ENCODE peak calls at places on chromosomes 13 and 19, in four cellular contexts. One of them, this sample, is unnamed. For H3K36me3, the result is how much of the 10 kb centered on the place peaks cover.

GRCh38 chr13:30805603-30806011 is 70.3 kb downstream of the ALOX5AP start:
- DNase-seq in heart left ventricle: no peak
- DNase-seq in CD4-positive, alpha-beta memory T cell: no peak
- DNase-seq in CD8-positive, alpha-beta T cell: no peak
- DNase-seq in this sample: peak

GRCh38 chr13:92175330-92175729 is 776.9 kb downstream of the GPC5 start:
- DNase-seq in heart left ventricle: no peak
- DNase-seq in CD4-positive, alpha-beta memory T cell: no peak
- DNase-seq in CD8-positive, alpha-beta T cell: no peak
- DNase-seq in this sample: no peak

GRCh38 chr13:109746364-109746763 is 40.0 kb downstream of the IRS2 start:
- DNase-seq in heart left ventricle: no peak
- DNase-seq in CD4-positive, alpha-beta memory T cell: no peak
- DNase-seq in CD8-positive, alpha-beta T cell: no peak
- DNase-seq in this sample: no peak

GRCh38 chr13:27449081-27449603 is 1.2 kb downstream of the MTIF3 start:
- DNase-seq in heart left ventricle: no peak
- DNase-seq in CD4-positive, alpha-beta memory T cell: no peak
- DNase-seq in CD8-positive, alpha-beta T cell: no peak
- DNase-seq in this sample: no peak

GRCh38 chr19:55255618-55256423 is 3.0 kb downstream of the PPP6R1 start:
- DNase-seq in heart left ventricle: no peak
- DNase-seq in CD4-positive, alpha-beta memory T cell: peak
- DNase-seq in CD8-positive, alpha-beta T cell: peak
- DNase-seq in this sample: no peak

GRCh38 chr19:19751846-19752245 is 18.9 kb upstream of the ZNF14 start:
- DNase-seq in heart left ventricle: no peak
- DNase-seq in CD4-positive, alpha-beta memory T cell: no peak
- DNase-seq in CD8-positive, alpha-beta T cell: no peak
- DNase-seq in this sample: no peak

GRCh38 chr13:19020988-19021387 is 160.6 kb downstream of the TUBA3C start:
- DNase-seq in heart left ventricle: no peak
- DNase-seq in CD4-positive, alpha-beta memory T cell: no peak
- DNase-seq in CD8-positive, alpha-beta T cell: no peak
- DNase-seq in this sample: no peak

GRCh38 chr13:48500652-48501197 is 32.2 kb downstream of the RCBTB2 start:
- DNase-seq in heart left ventricle: no peak
- DNase-seq in CD4-positive, alpha-beta memory T cell: no peak
- DNase-seq in CD8-positive, alpha-beta T cell: no peak
- DNase-seq in this sample: no peak

GRCh38 chr13:54194233-54195024 is 1165.8 kb downstream of the OLFM4 start:
- DNase-seq in heart left ventricle: no peak
- DNase-seq in CD4-positive, alpha-beta memory T cell: no peak
- DNase-seq in CD8-positive, alpha-beta T cell: no peak
- DNase-seq in this sample: no peak

GRCh38 chr19:31083122-31083521 is 266.1 kb downstream of the TSHZ3 start:
- DNase-seq in heart left ventricle: no peak
- DNase-seq in CD4-positive, alpha-beta memory T cell: no peak
- DNase-seq in CD8-positive, alpha-beta T cell: no peak
- DNase-seq in this sample: no peak

GRCh38 chr19:45117167-45117594 is 24.2 kb downstream of the PPP1R37 start:
- DNase-seq in heart left ventricle: no peak
- DNase-seq in CD4-positive, alpha-beta memory T cell: peak
- DNase-seq in CD8-positive, alpha-beta T cell: no peak
- DNase-seq in this sample: no peak

GRCh38 chr13:44719857-44720671 is 143.9 kb upstream of the TSC22D1 start:
- DNase-seq in heart left ventricle: no peak
- DNase-seq in CD4-positive, alpha-beta memory T cell: no peak
- DNase-seq in CD8-positive, alpha-beta T cell: no peak
- DNase-seq in this sample: no peak

GRCh38 chr13:70391678-70392077 is 283.4 kb upstream of the KLHL1 start:
- DNase-seq in heart left ventricle: no peak
- DNase-seq in CD4-positive, alpha-beta memory T cell: no peak
- DNase-seq in CD8-positive, alpha-beta T cell: no peak
- DNase-seq in this sample: no peak

GRCh38 chr13:21949818-21950429 is 279.1 kb downstream of the FGF9 start:
- DNase-seq in heart left ventricle: no peak
- DNase-seq in CD4-positive, alpha-beta memory T cell: no peak
- DNase-seq in CD8-positive, alpha-beta T cell: no peak
- DNase-seq in this sample: no peak

GRCh38 chr13:66068683-66069082 is 1161.5 kb downstream of the PCDH9 start:
- DNase-seq in heart left ventricle: no peak
- DNase-seq in CD4-positive, alpha-beta memory T cell: no peak
- DNase-seq in CD8-positive, alpha-beta T cell: no peak
- DNase-seq in this sample: no peak

GRCh38 chr19:28242317-28242927 is 970.5 kb downstream of the UQCRFS1 start:
- DNase-seq in heart left ventricle: no peak
- DNase-seq in CD4-positive, alpha-beta memory T cell: no peak
- DNase-seq in CD8-positive, alpha-beta T cell: no peak
- DNase-seq in this sample: no peak

GRCh38 chr19:54275951-54276350 is 5.0 kb downstream of the LILRB2 start:
- DNase-seq in heart left ventricle: no peak
- DNase-seq in CD4-positive, alpha-beta memory T cell: no peak
- DNase-seq in CD8-positive, alpha-beta T cell: no peak
- DNase-seq in this sample: no peak

GRCh38 chr19:14106840-14107239 is 10.7 kb downstream of the PRKACA start:
- DNase-seq in heart left ventricle: peak
- DNase-seq in CD4-positive, alpha-beta memory T cell: no peak
- DNase-seq in CD8-positive, alpha-beta T cell: no peak
- DNase-seq in this sample: no peak

GRCh38 chr13:60617863-60618733 is 221.1 kb downstream of the TDRD3 start:
- DNase-seq in heart left ventricle: no peak
- DNase-seq in CD4-positive, alpha-beta memory T cell: no peak
- DNase-seq in CD8-positive, alpha-beta T cell: no peak
- DNase-seq in this sample: no peak

GRCh38 chr19:54469496-54469934 is 3.6 kb downstream of the CDC42EP5 start:
- DNase-seq in heart left ventricle: peak
- DNase-seq in CD4-positive, alpha-beta memory T cell: no peak
- DNase-seq in CD8-positive, alpha-beta T cell: no peak
- DNase-seq in this sample: peak

GRCh38 chr19:45717983-45718650 is 12.6 kb downstream of the FBXO46 start:
- DNase-seq in heart left ventricle: no peak
- DNase-seq in CD4-positive, alpha-beta memory T cell: no peak
- DNase-seq in CD8-positive, alpha-beta T cell: no peak
- DNase-seq in this sample: no peak

GRCh38 chr19:6719540-6719861 is 949 bp downstream of the C3 start:
- DNase-seq in heart left ventricle: no peak
- DNase-seq in CD4-positive, alpha-beta memory T cell: no peak
- DNase-seq in CD8-positive, alpha-beta T cell: no peak
- DNase-seq in this sample: no peak

GRCh38 chr13:86051134-86052103 is 252.2 kb upstream of the SLITRK6 start:
- DNase-seq in heart left ventricle: no peak
- DNase-seq in CD4-positive, alpha-beta memory T cell: no peak
- DNase-seq in CD8-positive, alpha-beta T cell: no peak
- DNase-seq in this sample: no peak

GRCh38 chr13:61135583-61135982 is 280.1 kb downstream of the PCDH20 start:
- DNase-seq in heart left ventricle: no peak
- DNase-seq in CD4-positive, alpha-beta memory T cell: no peak
- DNase-seq in CD8-positive, alpha-beta T cell: no peak
- DNase-seq in this sample: no peak

GRCh38 chr13:43564941-43565340 is 221.8 kb downstream of the ENOX1 start:
- DNase-seq in heart left ventricle: no peak
- DNase-seq in CD4-positive, alpha-beta memory T cell: no peak
- DNase-seq in CD8-positive, alpha-beta T cell: no peak
- DNase-seq in this sample: no peak

GRCh38 chr19:51143486-51143885 is 1.4 kb downstream of the SIGLEC7 start:
- DNase-seq in heart left ventricle: no peak
- DNase-seq in CD4-positive, alpha-beta memory T cell: no peak
- DNase-seq in CD8-positive, alpha-beta T cell: no peak
- DNase-seq in this sample: no peak

GRCh38 chr13:70812481-70812880 is 704.2 kb upstream of the KLHL1 start:
- DNase-seq in heart left ventricle: no peak
- DNase-seq in CD4-positive, alpha-beta memory T cell: no peak
- DNase-seq in CD8-positive, alpha-beta T cell: no peak
- DNase-seq in this sample: no peak

GRCh38 chr19:20444202-20444885 is 121.2 kb downstream of the ZNF737 start:
- DNase-seq in heart left ventricle: no peak
- DNase-seq in CD4-positive, alpha-beta memory T cell: no peak
- DNase-seq in CD8-positive, alpha-beta T cell: no peak
- DNase-seq in this sample: no peak

GRCh38 chr13:105762096-105762495 is 773.4 kb downstream of the EFNB2 start:
- DNase-seq in heart left ventricle: no peak
- DNase-seq in CD4-positive, alpha-beta memory T cell: no peak
- DNase-seq in CD8-positive, alpha-beta T cell: no peak
- DNase-seq in this sample: no peak

GRCh38 chr19:32928806-32929205 is 43.0 kb downstream of the CEP89 start:
- DNase-seq in heart left ventricle: no peak
- DNase-seq in CD4-positive, alpha-beta memory T cell: no peak
- DNase-seq in CD8-positive, alpha-beta T cell: no peak
- DNase-seq in this sample: no peak

GRCh38 chr19:3607398-3608078 is 863 bp upstream of the TBXA2R start:
- DNase-seq in heart left ventricle: peak
- DNase-seq in CD4-positive, alpha-beta memory T cell: no peak
- DNase-seq in CD8-positive, alpha-beta T cell: no peak
- DNase-seq in this sample: no peak

GRCh38 chr13:46756977-46757376 is 40.0 kb downstream of the ESD start:
- DNase-seq in heart left ventricle: no peak
- DNase-seq in CD4-positive, alpha-beta memory T cell: no peak
- DNase-seq in CD8-positive, alpha-beta T cell: no peak
- DNase-seq in this sample: no peak

GRCh38 chr19:34722353-34722752 is 11.7 kb upstream of the ZNF181 start:
- DNase-seq in heart left ventricle: no peak
- DNase-seq in CD4-positive, alpha-beta memory T cell: no peak
- DNase-seq in CD8-positive, alpha-beta T cell: no peak
- DNase-seq in this sample: no peak

DNA sequence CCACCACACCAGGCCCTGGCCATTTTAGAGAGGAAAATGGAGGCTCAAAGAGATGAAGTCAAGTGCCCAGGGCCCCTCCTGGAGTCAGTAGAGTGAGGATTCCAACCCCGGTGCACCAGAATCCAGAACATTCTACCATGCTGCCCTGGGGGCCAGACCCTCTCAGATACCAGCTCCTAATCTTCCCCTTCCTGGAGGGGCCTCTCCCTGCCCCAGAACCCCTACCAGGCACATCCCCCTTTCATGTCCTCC is 11.1 kb downstream of the CAPN12 start:
- DNase-seq in heart left ventricle: no peak
- DNase-seq in CD4-positive, alpha-beta memory T cell: no peak
- DNase-seq in CD8-positive, alpha-beta T cell: no peak
- DNase-seq in this sample: no peak
- H3K27ac ChIP-seq in heart left ventricle: no peak
- H3K27ac ChIP-seq in CD4-positive, alpha-beta memory T cell: peak
- H3K27ac ChIP-seq in CD8-positive, alpha-beta T cell: no peak
- H3K27ac ChIP-seq in this sample: peak

GRCh38 chr19:16668176-16668575 is 7.2 kb downstream of the TMEM38A start:
- DNase-seq in heart left ventricle: no peak
- DNase-seq in CD4-positive, alpha-beta memory T cell: no peak
- DNase-seq in CD8-positive, alpha-beta T cell: no peak
- DNase-seq in this sample: no peak

GRCh38 chr19:16670291-16670690 is 9.4 kb downstream of the TMEM38A start:
- DNase-seq in heart left ventricle: no peak
- DNase-seq in CD4-positive, alpha-beta memory T cell: no peak
- DNase-seq in CD8-positive, alpha-beta T cell: no peak
- DNase-seq in this sample: no peak

GRCh38 chr19:16676101-16676798 is 15.3 kb downstream of the TMEM38A start:
- DNase-seq in heart left ventricle: no peak
- DNase-seq in CD4-positive, alpha-beta memory T cell: no peak
- DNase-seq in CD8-positive, alpha-beta T cell: no peak
- DNase-seq in this sample: no peak

GRCh38 chr19:16673226-16673625 is 12.3 kb downstream of the TMEM38A start:
- DNase-seq in heart left ventricle: no peak
- DNase-seq in CD4-positive, alpha-beta memory T cell: no peak
- DNase-seq in CD8-positive, alpha-beta T cell: no peak
- DNase-seq in this sample: no peak

GRCh38 chr19:16671652-16672274 is 10.8 kb downstream of the TMEM38A start:
- DNase-seq in heart left ventricle: peak
- DNase-seq in CD4-positive, alpha-beta memory T cell: no peak
- DNase-seq in CD8-positive, alpha-beta T cell: no peak
- DNase-seq in this sample: no peak
- H3K4me3 ChIP-seq in heart left ventricle: no peak
- H3K4me3 ChIP-seq in CD4-positive, alpha-beta memory T cell: no peak
- H3K4me3 ChIP-seq in CD8-positive, alpha-beta T cell: no peak
- H3K4me3 ChIP-seq in this sample: no peak

GRCh38 chr19:2076481-2077082 is 19.5 kb downstream of the MOB3A start:
- DNase-seq in heart left ventricle: no peak
- DNase-seq in CD4-positive, alpha-beta memory T cell: peak
- DNase-seq in CD8-positive, alpha-beta T cell: no peak
- DNase-seq in this sample: no peak

GRCh38 chr19:2079076-2079864 is 16.9 kb downstream of the MOB3A start:
- DNase-seq in heart left ventricle: no peak
- DNase-seq in CD4-positive, alpha-beta memory T cell: peak
- DNase-seq in CD8-positive, alpha-beta T cell: no peak
- DNase-seq in this sample: no peak

GRCh38 chr19:2079865-2080301 is 16.2 kb downstream of the MOB3A start:
- DNase-seq in heart left ventricle: no peak
- DNase-seq in CD4-positive, alpha-beta memory T cell: no peak
- DNase-seq in CD8-positive, alpha-beta T cell: no peak
- DNase-seq in this sample: no peak

GRCh38 chr19:2077833-2078619 is 18.1 kb downstream of the MOB3A start:
- DNase-seq in heart left ventricle: no peak
- DNase-seq in CD4-positive, alpha-beta memory T cell: peak
- DNase-seq in CD8-positive, alpha-beta T cell: no peak
- DNase-seq in this sample: no peak

GRCh38 chr19:2077398-2077797 is 18.7 kb downstream of the MOB3A start:
- DNase-seq in heart left ventricle: no peak
- DNase-seq in CD4-positive, alpha-beta memory T cell: peak
- DNase-seq in CD8-positive, alpha-beta T cell: no peak
- DNase-seq in this sample: no peak
- H3K36me3 ChIP-seq in heart left ventricle: half or more
- H3K36me3 ChIP-seq in CD4-positive, alpha-beta memory T cell: half or more
- H3K36me3 ChIP-seq in CD8-positive, alpha-beta T cell: half or more
- H3K36me3 ChIP-seq in this sample: under half

DNA sequence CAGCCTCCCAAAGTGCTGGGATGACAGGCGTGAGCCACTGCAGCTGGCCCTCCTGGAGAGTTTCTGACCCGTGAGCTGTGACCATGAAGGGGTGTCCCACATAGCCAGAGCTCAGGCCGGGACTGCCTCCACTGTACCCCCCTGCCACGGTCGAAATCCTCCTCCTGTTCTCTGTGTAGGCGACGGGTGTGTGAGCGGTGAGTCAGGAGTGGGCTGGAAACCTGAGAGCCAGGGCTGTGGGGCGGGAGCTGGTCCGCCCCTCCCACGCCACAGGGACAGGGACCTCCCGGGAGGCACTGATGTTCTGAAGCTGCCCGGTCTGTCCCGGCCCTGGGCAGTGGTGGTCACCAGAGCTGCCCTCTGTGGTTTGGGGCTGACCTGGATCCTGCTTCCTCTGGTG is 3.9 kb downstream of the WDR18 start:
- DNase-seq in heart left ventricle: no peak
- DNase-seq in CD4-positive, alpha-beta memory T cell: peak
- DNase-seq in CD8-positive, alpha-beta T cell: no peak
- DNase-seq in this sample: no peak
- H3K27ac ChIP-seq in heart left ventricle: no peak
- H3K27ac ChIP-seq in CD4-positive, alpha-beta memory T cell: no peak
- H3K27ac ChIP-seq in CD8-positive, alpha-beta T cell: no peak
- H3K27ac ChIP-seq in this sample: no peak

GRCh38 chr19:18224525-18225354 is 1.5 kb downstream of the PDE4C start:
- DNase-seq in heart left ventricle: peak
- DNase-seq in CD4-positive, alpha-beta memory T cell: peak
- DNase-seq in CD8-positive, alpha-beta T cell: peak
- DNase-seq in this sample: peak
- H3K4me3 ChIP-seq in heart left ventricle: peak
- H3K4me3 ChIP-seq in CD4-positive, alpha-beta memory T cell: peak
- H3K4me3 ChIP-seq in CD8-positive, alpha-beta T cell: peak
- H3K4me3 ChIP-seq in this sample: peak